ENCODE peak calls at places on chromosomes 2 and 18, in ten cellular contexts. One of them, this sample, is unnamed.
A peak's percentile ranks its signal among the peaks of the same experiment; 100 is the strongest.

GRCh38 chr2:64819774-64820688 is 166.3 kb upstream of the SERTAD2 start:
- DNase-seq in dorsolateral prefrontal cortex: no peak
- DNase-seq in H9: no peak
- DNase-seq in tibial nerve: no peak
- DNase-seq in brain microvascular endothelial cell: no peak
- DNase-seq in adrenal gland: no peak
- DNase-seq in breast epithelium: no peak
- DNase-seq in right cardiac atrium: no peak
- DNase-seq in psoas muscle: no peak
- DNase-seq in K562: no peak
- DNase-seq in this sample: no peak

GRCh38 chr2:96404446-96405373 is 69.1 kb downstream of the NCAPH start:
- DNase-seq in adrenal gland: no peak
- DNase-seq in breast epithelium: peak; percentile 27
- DNase-seq in right cardiac atrium: peak; percentile 71
- DNase-seq in tibial nerve: no peak
- DNase-seq in dorsolateral prefrontal cortex: peak; percentile 83
- DNase-seq in H9: no peak
- DNase-seq in K562: no peak
- DNase-seq in psoas muscle: peak; percentile 29
- DNase-seq in brain microvascular endothelial cell: no peak
- DNase-seq in this sample: no peak

GRCh38 chr2:30147715-30148611 is 1.2 kb downstream of the YPEL5 start:
- DNase-seq in breast epithelium: peak; percentile 67
- DNase-seq in tibial nerve: peak; percentile 56
- DNase-seq in K562: peak; percentile 80
- DNase-seq in adrenal gland: peak; percentile 71
- DNase-seq in brain microvascular endothelial cell: peak; percentile 46
- DNase-seq in psoas muscle: peak; percentile 84
- DNase-seq in right cardiac atrium: peak; percentile 93
- DNase-seq in H9: peak; percentile 85
- DNase-seq in dorsolateral prefrontal cortex: peak; percentile 74
- DNase-seq in this sample: peak; percentile 69

GRCh38 chr2:113407446-113408099 is 29.9 kb upstream of the ZNG1B start:
- DNase-seq in H9: no peak
- DNase-seq in tibial nerve: no peak
- DNase-seq in brain microvascular endothelial cell: peak; percentile 26
- DNase-seq in adrenal gland: no peak
- DNase-seq in psoas muscle: no peak
- DNase-seq in dorsolateral prefrontal cortex: no peak
- DNase-seq in right cardiac atrium: no peak
- DNase-seq in K562: peak; percentile 14
- DNase-seq in breast epithelium: no peak
- DNase-seq in this sample: no peak

GRCh38 chr2:235553291-235553690 is 59.4 kb downstream of the AGAP1 start:
- DNase-seq in dorsolateral prefrontal cortex: no peak
- DNase-seq in psoas muscle: no peak
- DNase-seq in H9: no peak
- DNase-seq in brain microvascular endothelial cell: no peak
- DNase-seq in right cardiac atrium: no peak
- DNase-seq in adrenal gland: no peak
- DNase-seq in tibial nerve: no peak
- DNase-seq in breast epithelium: no peak
- DNase-seq in K562: no peak
- DNase-seq in this sample: no peak

GRCh38 chr18:2547477-2548087 is 23.7 kb downstream of the METTL4 start:
- DNase-seq in psoas muscle: no peak
- DNase-seq in H9: no peak
- DNase-seq in tibial nerve: no peak
- DNase-seq in right cardiac atrium: no peak
- DNase-seq in adrenal gland: no peak
- DNase-seq in breast epithelium: no peak
- DNase-seq in brain microvascular endothelial cell: peak; percentile 14
- DNase-seq in K562: peak; percentile 69
- DNase-seq in dorsolateral prefrontal cortex: no peak
- DNase-seq in this sample: no peak

GRCh38 chr18:1499265-1499664 is 594.6 kb downstream of the ADCYAP1 start:
- DNase-seq in K562: no peak
- DNase-seq in psoas muscle: no peak
- DNase-seq in adrenal gland: no peak
- DNase-seq in right cardiac atrium: no peak
- DNase-seq in dorsolateral prefrontal cortex: no peak
- DNase-seq in tibial nerve: no peak
- DNase-seq in breast epithelium: no peak
- DNase-seq in brain microvascular endothelial cell: no peak
- DNase-seq in H9: no peak
- DNase-seq in this sample: no peak

GRCh38 chr2:142599504-142599903 is 278.0 kb upstream of the KYNU start:
- DNase-seq in dorsolateral prefrontal cortex: no peak
- DNase-seq in brain microvascular endothelial cell: no peak
- DNase-seq in tibial nerve: no peak
- DNase-seq in breast epithelium: no peak
- DNase-seq in psoas muscle: no peak
- DNase-seq in adrenal gland: no peak
- DNase-seq in H9: no peak
- DNase-seq in right cardiac atrium: no peak
- DNase-seq in K562: no peak
- DNase-seq in this sample: no peak

GRCh38 chr2:94982661-94983060 is 42.8 kb upstream of the MAL start:
- DNase-seq in breast epithelium: no peak
- DNase-seq in right cardiac atrium: no peak
- DNase-seq in brain microvascular endothelial cell: peak; percentile 7
- DNase-seq in psoas muscle: no peak
- DNase-seq in tibial nerve: no peak
- DNase-seq in K562: no peak
- DNase-seq in dorsolateral prefrontal cortex: no peak
- DNase-seq in adrenal gland: no peak
- DNase-seq in H9: no peak
- DNase-seq in this sample: no peak

GRCh38 chr2:38187416-38188127 is 111.6 kb upstream of the CYP1B1 start:
- DNase-seq in H9: no peak
- DNase-seq in psoas muscle: peak; percentile 72
- DNase-seq in adrenal gland: peak; percentile 73
- DNase-seq in breast epithelium: peak; percentile 79
- DNase-seq in brain microvascular endothelial cell: peak; percentile 80
- DNase-seq in tibial nerve: peak; percentile 72
- DNase-seq in K562: no peak
- DNase-seq in right cardiac atrium: peak; percentile 85
- DNase-seq in dorsolateral prefrontal cortex: no peak
- DNase-seq in this sample: no peak

DNA sequence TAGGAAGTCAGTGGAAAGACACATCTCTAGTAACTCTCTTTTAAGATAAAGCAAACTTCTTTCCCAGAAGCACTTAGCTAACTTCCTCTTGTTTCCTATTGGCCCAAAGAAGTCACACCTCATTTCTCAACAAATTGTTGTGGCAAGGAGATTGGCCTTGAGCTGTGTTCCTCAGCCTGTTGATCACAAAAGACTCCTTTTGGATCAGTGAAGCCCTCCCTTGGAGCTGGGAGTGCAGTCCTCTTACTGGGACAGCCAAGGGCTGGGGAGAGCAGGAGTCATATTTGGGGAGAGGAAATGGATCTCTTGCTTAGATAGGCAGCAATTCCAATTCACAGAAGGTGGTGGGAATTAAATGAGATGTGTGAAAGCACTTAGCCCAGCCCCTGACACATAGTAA is 51.2 kb upstream of the DAPL1 start:
- DNase-seq in dorsolateral prefrontal cortex: no peak
- DNase-seq in adrenal gland: no peak
- DNase-seq in tibial nerve: no peak
- DNase-seq in breast epithelium: no peak
- DNase-seq in K562: no peak
- DNase-seq in H9: no peak
- DNase-seq in brain microvascular endothelial cell: no peak
- DNase-seq in right cardiac atrium: no peak
- DNase-seq in psoas muscle: no peak
- DNase-seq in this sample: no peak
- H3K27ac ChIP-seq in dorsolateral prefrontal cortex: no peak overlapping the region
- H3K27ac ChIP-seq in adrenal gland: no peak overlapping the region
- H3K27ac ChIP-seq in tibial nerve: no peak overlapping the region
- H3K27ac ChIP-seq in breast epithelium: peak overlapping the region; percentile 0
- H3K27ac ChIP-seq in K562: no peak overlapping the region
- H3K27ac ChIP-seq in H9: no peak overlapping the region
- H3K27ac ChIP-seq in brain microvascular endothelial cell: no peak overlapping the region
- H3K27ac ChIP-seq in right cardiac atrium: no peak overlapping the region
- H3K27ac ChIP-seq in psoas muscle: no peak overlapping the region
- H3K27ac ChIP-seq in this sample: no peak overlapping the region

GRCh38 chr18:74498712-74499629 is 2.8 kb downstream of the CNDP2 start:
- DNase-seq in breast epithelium: peak; percentile 27
- DNase-seq in tibial nerve: no peak
- DNase-seq in K562: peak; percentile 78
- DNase-seq in psoas muscle: peak; percentile 35
- DNase-seq in brain microvascular endothelial cell: no peak
- DNase-seq in adrenal gland: peak; percentile 27
- DNase-seq in dorsolateral prefrontal cortex: no peak
- DNase-seq in H9: no peak
- DNase-seq in right cardiac atrium: peak; percentile 79
- DNase-seq in this sample: no peak
- H3K27ac ChIP-seq in breast epithelium: peak overlapping the region; percentile 71
- H3K27ac ChIP-seq in tibial nerve: peak overlapping the region; percentile 44
- H3K27ac ChIP-seq in K562: peak overlapping the region; percentile 63
- H3K27ac ChIP-seq in psoas muscle: peak overlapping the region; percentile 72
- H3K27ac ChIP-seq in brain microvascular endothelial cell: peak overlapping the region; percentile 55
- H3K27ac ChIP-seq in adrenal gland: no peak overlapping the region
- H3K27ac ChIP-seq in dorsolateral prefrontal cortex: peak overlapping the region; percentile 77
- H3K27ac ChIP-seq in H9: no peak overlapping the region
- H3K27ac ChIP-seq in right cardiac atrium: peak overlapping the region; percentile 25
- H3K27ac ChIP-seq in this sample: peak overlapping the region; percentile 88

DNA sequence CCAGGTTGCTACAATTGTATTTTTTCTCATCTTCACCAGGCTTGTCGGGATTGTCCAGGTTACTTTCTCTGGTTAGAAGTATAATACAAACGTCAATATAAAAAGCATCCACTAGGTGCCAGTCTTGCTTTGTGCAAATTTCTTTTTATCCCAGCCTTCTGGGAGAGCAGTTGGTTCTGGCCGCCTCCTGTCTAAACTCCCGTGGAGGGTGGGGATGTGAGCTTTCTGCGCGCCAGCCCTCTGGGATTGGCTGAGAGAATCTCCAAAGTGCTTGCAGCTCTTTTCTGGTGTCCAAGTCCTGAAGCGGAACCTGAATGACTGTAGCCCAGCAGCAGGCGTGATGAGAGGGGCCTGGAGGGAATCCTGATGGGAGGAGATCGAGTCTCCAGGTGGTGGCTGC is 22.4 kb upstream of the TOGARAM2 start:
- DNase-seq in dorsolateral prefrontal cortex: peak; percentile 82
- DNase-seq in adrenal gland: peak; percentile 47
- DNase-seq in psoas muscle: peak; percentile 64
- DNase-seq in tibial nerve: no peak
- DNase-seq in K562: peak; percentile 67
- DNase-seq in right cardiac atrium: peak; percentile 77
- DNase-seq in H9: peak; percentile 71
- DNase-seq in breast epithelium: peak; percentile 30
- DNase-seq in brain microvascular endothelial cell: peak; percentile 69
- DNase-seq in this sample: peak; percentile 31
- H3K27ac ChIP-seq in dorsolateral prefrontal cortex: no peak overlapping the region
- H3K27ac ChIP-seq in adrenal gland: no peak overlapping the region
- H3K27ac ChIP-seq in psoas muscle: no peak overlapping the region
- H3K27ac ChIP-seq in tibial nerve: no peak overlapping the region
- H3K27ac ChIP-seq in K562: no peak overlapping the region
- H3K27ac ChIP-seq in right cardiac atrium: no peak overlapping the region
- H3K27ac ChIP-seq in H9: no peak overlapping the region
- H3K27ac ChIP-seq in breast epithelium: no peak overlapping the region
- H3K27ac ChIP-seq in brain microvascular endothelial cell: no peak overlapping the region
- H3K27ac ChIP-seq in this sample: no peak overlapping the region

DNA sequence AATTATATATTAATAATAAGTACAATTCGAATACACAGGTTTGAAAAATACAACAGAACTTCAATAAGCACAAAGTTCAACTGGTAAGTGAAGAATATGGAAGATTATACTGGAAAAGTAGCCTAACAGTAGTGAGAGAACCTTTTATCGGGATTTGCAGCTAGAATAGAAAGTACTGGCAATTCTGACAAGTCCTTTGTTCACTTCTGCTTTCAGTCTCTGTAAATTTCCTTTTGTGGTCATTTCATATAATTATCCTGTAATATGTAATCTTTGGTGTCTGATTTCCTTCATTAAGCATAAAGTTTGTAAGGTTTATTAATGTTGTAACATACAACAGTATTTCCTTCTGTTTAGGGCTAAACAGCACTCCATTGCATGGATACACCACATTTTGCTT is 67.2 kb downstream of the CUL3 start:
- DNase-seq in K562: no peak
- DNase-seq in H9: no peak
- DNase-seq in psoas muscle: no peak
- DNase-seq in brain microvascular endothelial cell: no peak
- DNase-seq in adrenal gland: no peak
- DNase-seq in right cardiac atrium: no peak
- DNase-seq in dorsolateral prefrontal cortex: no peak
- DNase-seq in breast epithelium: no peak
- DNase-seq in tibial nerve: no peak
- DNase-seq in this sample: no peak
- H3K27ac ChIP-seq in K562: no peak overlapping the region
- H3K27ac ChIP-seq in H9: no peak overlapping the region
- H3K27ac ChIP-seq in psoas muscle: no peak overlapping the region
- H3K27ac ChIP-seq in brain microvascular endothelial cell: peak overlapping the region; percentile 46
- H3K27ac ChIP-seq in adrenal gland: no peak overlapping the region
- H3K27ac ChIP-seq in right cardiac atrium: no peak overlapping the region
- H3K27ac ChIP-seq in dorsolateral prefrontal cortex: no peak overlapping the region
- H3K27ac ChIP-seq in breast epithelium: no peak overlapping the region
- H3K27ac ChIP-seq in tibial nerve: no peak overlapping the region
- H3K27ac ChIP-seq in this sample: no peak overlapping the region

GRCh38 chr2:71934595-71935263 is 212.9 kb downstream of the CYP26B1 start:
- DNase-seq in adrenal gland: peak; percentile 37
- DNase-seq in K562: peak; percentile 23
- DNase-seq in right cardiac atrium: peak; percentile 84
- DNase-seq in brain microvascular endothelial cell: peak; percentile 51
- DNase-seq in breast epithelium: no peak
- DNase-seq in H9: no peak
- DNase-seq in dorsolateral prefrontal cortex: no peak
- DNase-seq in tibial nerve: no peak
- DNase-seq in psoas muscle: peak; percentile 68
- DNase-seq in this sample: no peak

GRCh38 chr2:71936076-71937030 is 211.3 kb downstream of the CYP26B1 start:
- DNase-seq in psoas muscle: no peak
- DNase-seq in breast epithelium: no peak
- DNase-seq in H9: no peak
- DNase-seq in right cardiac atrium: no peak
- DNase-seq in adrenal gland: no peak
- DNase-seq in dorsolateral prefrontal cortex: no peak
- DNase-seq in brain microvascular endothelial cell: no peak
- DNase-seq in tibial nerve: no peak
- DNase-seq in K562: no peak
- DNase-seq in this sample: no peak

GRCh38 chr2:71933467-71934319 is 214.0 kb downstream of the CYP26B1 start:
- DNase-seq in breast epithelium: no peak
- DNase-seq in adrenal gland: no peak
- DNase-seq in brain microvascular endothelial cell: peak; percentile 40
- DNase-seq in right cardiac atrium: no peak
- DNase-seq in psoas muscle: no peak
- DNase-seq in tibial nerve: no peak
- DNase-seq in K562: no peak
- DNase-seq in H9: peak; percentile 34
- DNase-seq in dorsolateral prefrontal cortex: no peak
- DNase-seq in this sample: no peak

GRCh38 chr2:71934320-71934593 is 213.4 kb downstream of the CYP26B1 start:
- DNase-seq in adrenal gland: no peak
- DNase-seq in brain microvascular endothelial cell: no peak
- DNase-seq in K562: no peak
- DNase-seq in tibial nerve: no peak
- DNase-seq in dorsolateral prefrontal cortex: no peak
- DNase-seq in H9: no peak
- DNase-seq in psoas muscle: no peak
- DNase-seq in right cardiac atrium: no peak
- DNase-seq in breast epithelium: no peak
- DNase-seq in this sample: no peak

GRCh38 chr2:71935291-71935848 is 212.3 kb downstream of the CYP26B1 start:
- DNase-seq in right cardiac atrium: peak; percentile 90
- DNase-seq in breast epithelium: no peak
- DNase-seq in psoas muscle: peak; percentile 71
- DNase-seq in adrenal gland: peak; percentile 43
- DNase-seq in tibial nerve: peak; percentile 53
- DNase-seq in H9: peak; percentile 20
- DNase-seq in dorsolateral prefrontal cortex: no peak
- DNase-seq in brain microvascular endothelial cell: peak; percentile 18
- DNase-seq in K562: no peak
- DNase-seq in this sample: no peak
- H3K27ac ChIP-seq in right cardiac atrium: peak overlapping the region; percentile 25
- H3K27ac ChIP-seq in breast epithelium: no peak overlapping the region
- H3K27ac ChIP-seq in psoas muscle: peak overlapping the region; percentile 24
- H3K27ac ChIP-seq in adrenal gland: no peak overlapping the region
- H3K27ac ChIP-seq in tibial nerve: peak overlapping the region; percentile 69
- H3K27ac ChIP-seq in H9: no peak overlapping the region
- H3K27ac ChIP-seq in dorsolateral prefrontal cortex: no peak overlapping the region
- H3K27ac ChIP-seq in brain microvascular endothelial cell: peak overlapping the region; percentile 27
- H3K27ac ChIP-seq in K562: no peak overlapping the region
- H3K27ac ChIP-seq in this sample: no peak overlapping the region

This sample was measured in caudate nucleus.